ENCODE peak calls at places on chromosomes 7 and 10, in seven cellular contexts. D is cardiac muscle cell; A is thoracic aorta; O is neural progenitor cell; U is Peyer's patch; H is ascending aorta; I is naive thymus-derived CD4-positive, alpha-beta T cell. V is an unnamed sample. For H3K36me3, the result is how much of the 10 kb centered on the place peaks cover.

GRCh38 chr10:70343712-70344111 is 38.7 kb downstream of the LRRC20 start:
- DNase-seq in D (no peak), I (no peak), H (no peak), A (no peak), U (no peak), O (no peak), V (no peak)

GRCh38 chr7:80640841-80641240 is 2.4 kb downstream of the CD36 start:
- DNase-seq in D (no peak), U (no peak), O (no peak), A (no peak), H (no peak), I (no peak), V (no peak)

GRCh38 chr7:25820432-25821040 is 331.5 kb upstream of the NFE2L3 start:
- DNase-seq in I (no peak), U (no peak), A (no peak), O (peak), H (no peak), D (no peak), V (no peak)

GRCh38 chr7:68321076-68321639 is 1277.1 kb upstream of the AUTS2 start:
- DNase-seq in O (peak), A (no peak), I (no peak), H (no peak), U (no peak), D (peak), V (no peak)

GRCh38 chr7:106257752-106258151 is 27.0 kb downstream of the NAMPT start:
- DNase-seq in I (no peak), U (no peak), H (no peak), O (no peak), D (no peak), A (no peak), V (no peak)

GRCh38 chr7:85274452-85274851 is 87.6 kb upstream of the SEMA3D start:
- DNase-seq in O (peak), A (no peak), D (no peak), I (no peak), U (no peak), H (no peak), V (no peak)

GRCh38 chr7:141356096-141356495 is 195.1 kb upstream of the AGK start:
- DNase-seq in I (no peak), H (no peak), U (no peak), D (no peak), A (no peak), O (no peak), V (no peak)

GRCh38 chr7:85186083-85186520 is 754 bp downstream of the SEMA3D start:
- DNase-seq in O (peak), H (peak), U (no peak), D (peak), I (no peak), A (no peak), V (no peak)

GRCh38 chr7:39650676-39651075 is 27.3 kb downstream of the RALA start:
- DNase-seq in U (no peak), A (no peak), D (no peak), O (no peak), I (no peak), H (peak), V (no peak)

GRCh38 chr7:27714831-27715444 is 25.0 kb upstream of the TAX1BP1 start:
- DNase-seq in O (no peak), D (no peak), U (no peak), H (no peak), A (no peak), I (no peak), V (no peak)

GRCh38 chr7:130352335-130353074 is 7.9 kb downstream of the CPA5 start:
- DNase-seq in U (no peak), I (no peak), D (no peak), A (no peak), O (peak), H (no peak), V (no peak)

GRCh38 chr10:116888380-116889055 is 39.2 kb downstream of the ENO4 start:
- DNase-seq in U (no peak), A (peak), O (no peak), H (peak), I (no peak), D (no peak), V (no peak)

GRCh38 chr7:55307123-55307916 is 57.8 kb upstream of the LANCL2 start:
- DNase-seq in O (peak), H (no peak), U (no peak), I (no peak), D (peak), A (no peak), V (no peak)

GRCh38 chr7:260441-261281 is 29.3 kb upstream of the FOXL3 start:
- DNase-seq in H (no peak), O (no peak), U (no peak), A (no peak), I (no peak), D (no peak), V (no peak)

GRCh38 chr7:112192236-112193154 is 13.7 kb downstream of the DOCK4 start:
- DNase-seq in D (no peak), U (no peak), A (no peak), I (no peak), O (no peak), H (no peak), V (no peak)

GRCh38 chr7:123538897-123539296 is 4.5 kb upstream of the IQUB start:
- DNase-seq in I (no peak), H (no peak), D (no peak), A (no peak), O (no peak), U (no peak), V (no peak)

GRCh38 chr7:28840515-28841125 is 117.5 kb downstream of the TRIL start:
- DNase-seq in D (peak), I (no peak), O (no peak), A (no peak), H (no peak), U (no peak), V (no peak)

GRCh38 chr10:49499305-49499851 is 39.5 kb downstream of the ERCC6 start:
- DNase-seq in O (no peak), H (no peak), D (no peak), A (no peak), U (no peak), I (no peak), V (no peak)

GRCh38 chr7:7665031-7665430 is 24.5 kb downstream of the UMAD1 start:
- DNase-seq in A (no peak), U (no peak), I (no peak), O (no peak), H (no peak), D (no peak), V (no peak)

GRCh38 chr10:87659571-87660483 is at the start of gene PAPSS2:
- DNase-seq in A (peak), I (peak), U (no peak), D (peak), O (peak), H (peak), V (no peak)

GRCh38 chr10:31112961-31113360 is 81.3 kb upstream of the ZNF438 start:
- DNase-seq in O (no peak), A (no peak), D (no peak), U (no peak), H (no peak), I (no peak), V (no peak)

GRCh38 chr10:113323985-113324384 is 228.9 kb upstream of the HABP2 start:
- DNase-seq in D (no peak), A (no peak), H (no peak), U (no peak), I (no peak), O (no peak), V (no peak)

GRCh38 chr7:21041666-21042065 is 255.0 kb upstream of the SP8 start:
- DNase-seq in A (no peak), I (no peak), O (peak), D (no peak), U (no peak), H (no peak), V (no peak)

GRCh38 chr10:81957976-81958375 is 83.0 kb downstream of the NRG3 start:
- DNase-seq in A (no peak), U (no peak), O (no peak), D (no peak), I (no peak), H (no peak), V (no peak)

GRCh38 chr7:77887567-77887966 is 89.0 kb downstream of the PHTF2 start:
- DNase-seq in A (no peak), O (no peak), D (no peak), H (peak), I (no peak), U (no peak), V (no peak)

GRCh38 chr7:94696981-94697670 is 41.2 kb upstream of the SGCE start:
- DNase-seq in D (no peak), I (no peak), H (peak), A (peak), U (no peak), O (no peak), V (no peak)

GRCh38 chr7:117185124-117185523 is 137.7 kb downstream of the WNT2 start:
- DNase-seq in A (no peak), D (no peak), I (no peak), O (no peak), U (no peak), H (no peak), V (no peak)

GRCh38 chr10:49349390-49349789 is 46.5 kb downstream of the DRGX start:
- DNase-seq in U (no peak), D (no peak), I (no peak), H (no peak), O (no peak), A (no peak), V (no peak)

GRCh38 chr10:88110355-88110754 is 246.9 kb downstream of the PTEN start:
- DNase-seq in A (no peak), I (no peak), H (no peak), U (no peak), O (no peak), D (no peak), V (no peak)

GRCh38 chr7:150983893-150984368 is 5.8 kb upstream of the KCNH2 start:
- DNase-seq in U (no peak), H (no peak), D (peak), O (peak), A (no peak), I (no peak), V (no peak)

GRCh38 chr7:131203291-131203976 is 124.2 kb upstream of the MKLN1 start:
- DNase-seq in U (no peak), O (no peak), I (no peak), H (no peak), D (no peak), A (no peak), V (no peak)

GRCh38 chr7:37832194-37832593 is 16.2 kb upstream of the NME8 start:
- DNase-seq in H (peak), I (no peak), A (peak), D (no peak), O (no peak), U (peak), V (no peak)

GRCh38 chr10:101749033-101749432 is 26.9 kb downstream of the FGF8 start:
- DNase-seq in I (no peak), H (no peak), U (no peak), D (peak), O (peak), A (no peak), V (no peak)

GRCh38 chr10:13893926-13894325 is 307.2 kb downstream of the PRPF18 start:
- DNase-seq in U (no peak), A (no peak), I (no peak), O (no peak), D (no peak), H (peak), V (no peak)
- H3K27ac ChIP-seq in U (no peak), A (no peak), I (no peak), O (no peak), D (no peak), H (no peak), V (no peak)

GRCh38 chr10:93695720-93696119 is 6.7 kb downstream of the FRA10AC1 start:
- DNase-seq in U (no peak), D (no peak), O (no peak), A (no peak), H (no peak), I (no peak), V (no peak)
- H3K36me3 ChIP-seq in U (under half), D (under half), O (under half), A (under half), H (half or more), I (under half), V (under half)

GRCh38 chr10:44966816-44967509 is 7.4 kb downstream of the RASSF4 start:
- DNase-seq in H (peak), D (no peak), O (no peak), I (no peak), A (no peak), U (no peak), V (no peak)
- H3K27ac ChIP-seq in H (peak), D (no peak), O (no peak), I (no peak), A (no peak), U (peak), V (no peak)

DNA sequence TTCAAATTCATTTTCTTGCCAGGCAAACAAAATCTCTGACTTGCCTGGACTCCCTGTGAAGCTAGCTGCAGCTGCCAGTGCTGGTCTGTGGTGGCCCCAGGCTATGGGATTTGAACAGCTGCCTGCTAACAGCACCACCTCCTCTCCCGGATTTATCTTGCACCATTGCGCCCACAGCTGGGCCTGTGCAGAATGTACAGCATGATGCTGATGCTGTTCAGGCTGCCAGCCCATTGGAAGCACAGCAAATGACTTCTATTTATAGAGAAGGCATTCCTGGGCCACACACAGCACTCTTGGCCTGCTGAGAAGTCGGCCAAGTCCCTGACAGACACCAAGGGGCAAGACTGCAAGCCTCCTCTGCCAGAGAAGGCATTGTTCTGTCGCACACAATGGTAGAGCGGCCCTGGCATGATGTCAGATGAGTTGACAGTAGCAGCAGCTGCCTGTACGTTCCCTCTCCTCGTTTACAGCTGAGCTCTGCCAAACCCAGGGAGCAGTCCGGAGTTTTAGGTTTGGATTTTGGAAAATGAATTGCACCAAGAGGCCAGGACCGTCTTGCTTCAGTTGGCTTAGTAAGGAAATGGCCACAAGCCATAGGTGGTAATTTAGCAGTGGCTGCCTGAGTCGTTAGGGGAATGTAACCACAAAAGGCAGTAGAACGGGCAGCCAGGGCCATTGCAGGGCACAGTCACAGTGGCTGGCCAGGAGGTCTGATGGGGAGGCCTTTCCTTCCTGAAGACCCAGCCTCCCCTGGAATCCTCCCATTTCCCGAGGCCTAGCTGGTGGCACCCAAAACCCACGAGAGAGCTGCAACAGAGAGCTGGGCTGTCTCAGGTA is 38.5 kb downstream of the MTURN start:
- DNase-seq in I (no peak), D (peak), O (peak), H (peak), A (peak), U (no peak), V (no peak)
- H3K36me3 ChIP-seq in I (under half), D (under half), O (under half), H (under half), A (under half), U (under half), V (under half)

GRCh38 chr7:100444311-100445278 is 8.3 kb upstream of the PPP1R35 start:
- DNase-seq in H (no peak), U (no peak), I (no peak), D (no peak), A (no peak), O (no peak), V (no peak)
- H3K27ac ChIP-seq in H (peak), U (peak), I (peak), D (peak), A (no peak), O (no peak), V (no peak)

GRCh38 chr10:78445308-78445707 is 411.6 kb downstream of the RPS24 start:
- DNase-seq in U (no peak), I (no peak), H (no peak), A (no peak), O (no peak), D (no peak), V (no peak)
- H3K36me3 ChIP-seq in U (under half), I (under half), H (under half), A (under half), O (under half), D (under half), V (under half)

V was measured in CD8-positive, alpha-beta T cell.